ENCODE peak calls at places on chromosomes 3 and 15, in nine cellular contexts. One of them, this sample, is unnamed.

GRCh38 chr3:8972614-8973013 is 9.3 kb upstream of the RAD18 start:
- DNase-seq in esophagus muscularis mucosa: peak; percentile 82
- DNase-seq in A549: peak; percentile 40
- DNase-seq in uterus: no peak
- DNase-seq in lower leg skin: no peak
- DNase-seq in transverse colon: no peak
- DNase-seq in stomach: no peak
- DNase-seq in prostate gland: no peak
- DNase-seq in HCT116: no peak
- DNase-seq in this sample: peak; percentile 70

GRCh38 chr3:15556512-15556911 is 35.0 kb upstream of the COLQ start:
- DNase-seq in A549: no peak
- DNase-seq in transverse colon: no peak
- DNase-seq in prostate gland: no peak
- DNase-seq in uterus: no peak
- DNase-seq in stomach: no peak
- DNase-seq in HCT116: no peak
- DNase-seq in lower leg skin: no peak
- DNase-seq in esophagus muscularis mucosa: no peak
- DNase-seq in this sample: no peak

GRCh38 chr3:72258366-72258765 is 473.4 kb upstream of the PROK2 start:
- DNase-seq in HCT116: no peak
- DNase-seq in stomach: no peak
- DNase-seq in uterus: no peak
- DNase-seq in prostate gland: no peak
- DNase-seq in lower leg skin: no peak
- DNase-seq in A549: no peak
- DNase-seq in transverse colon: no peak
- DNase-seq in esophagus muscularis mucosa: no peak
- DNase-seq in this sample: no peak

GRCh38 chr3:12838179-12838965 is 3.0 kb downstream of the RPL32 start:
- DNase-seq in HCT116: no peak
- DNase-seq in stomach: no peak
- DNase-seq in prostate gland: no peak
- DNase-seq in esophagus muscularis mucosa: no peak
- DNase-seq in A549: no peak
- DNase-seq in lower leg skin: no peak
- DNase-seq in transverse colon: no peak
- DNase-seq in uterus: no peak
- DNase-seq in this sample: no peak

GRCh38 chr3:15327941-15328340 is 4.4 kb downstream of the SH3BP5 start:
- DNase-seq in uterus: peak; percentile 74
- DNase-seq in esophagus muscularis mucosa: no peak
- DNase-seq in transverse colon: peak; percentile 62
- DNase-seq in HCT116: no peak
- DNase-seq in stomach: no peak
- DNase-seq in A549: no peak
- DNase-seq in prostate gland: peak; percentile 45
- DNase-seq in lower leg skin: peak; percentile 92
- DNase-seq in this sample: no peak

GRCh38 chr3:158794936-158795518 is 6.8 kb upstream of the MFSD1 start:
- DNase-seq in lower leg skin: no peak
- DNase-seq in stomach: no peak
- DNase-seq in HCT116: peak; percentile 31
- DNase-seq in uterus: no peak
- DNase-seq in A549: peak; percentile 68
- DNase-seq in transverse colon: no peak
- DNase-seq in esophagus muscularis mucosa: no peak
- DNase-seq in prostate gland: no peak
- DNase-seq in this sample: peak; percentile 54

GRCh38 chr15:88131937-88132336 is 124.6 kb downstream of the NTRK3 start:
- DNase-seq in transverse colon: no peak
- DNase-seq in lower leg skin: no peak
- DNase-seq in uterus: no peak
- DNase-seq in prostate gland: no peak
- DNase-seq in stomach: no peak
- DNase-seq in esophagus muscularis mucosa: no peak
- DNase-seq in HCT116: no peak
- DNase-seq in A549: no peak
- DNase-seq in this sample: no peak

GRCh38 chr3:53821631-53822068 is 24.6 kb downstream of the CHDH start:
- DNase-seq in A549: no peak
- DNase-seq in lower leg skin: peak; percentile 79
- DNase-seq in prostate gland: no peak
- DNase-seq in HCT116: no peak
- DNase-seq in stomach: peak; percentile 29
- DNase-seq in transverse colon: no peak
- DNase-seq in uterus: no peak
- DNase-seq in esophagus muscularis mucosa: no peak
- DNase-seq in this sample: no peak

GRCh38 chr15:99387769-99388168 is 136.5 kb downstream of the LRRC28 start:
- DNase-seq in lower leg skin: no peak
- DNase-seq in uterus: no peak
- DNase-seq in A549: no peak
- DNase-seq in transverse colon: no peak
- DNase-seq in HCT116: no peak
- DNase-seq in stomach: no peak
- DNase-seq in esophagus muscularis mucosa: no peak
- DNase-seq in prostate gland: no peak
- DNase-seq in this sample: no peak

GRCh38 chr15:94306700-94307650 is 75.6 kb downstream of the MCTP2 start:
- DNase-seq in prostate gland: no peak
- DNase-seq in uterus: no peak
- DNase-seq in esophagus muscularis mucosa: no peak
- DNase-seq in HCT116: no peak
- DNase-seq in lower leg skin: no peak
- DNase-seq in transverse colon: no peak
- DNase-seq in stomach: no peak
- DNase-seq in A549: no peak
- DNase-seq in this sample: peak; percentile 77

GRCh38 chr15:45203182-45203581 is 15.4 kb upstream of the SHF start:
- DNase-seq in prostate gland: no peak
- DNase-seq in A549: no peak
- DNase-seq in uterus: no peak
- DNase-seq in lower leg skin: no peak
- DNase-seq in transverse colon: no peak
- DNase-seq in esophagus muscularis mucosa: no peak
- DNase-seq in HCT116: no peak
- DNase-seq in stomach: no peak
- DNase-seq in this sample: no peak

GRCh38 chr15:30882861-30883433 is 20.8 kb upstream of the FAN1 start:
- DNase-seq in HCT116: no peak
- DNase-seq in uterus: no peak
- DNase-seq in transverse colon: no peak
- DNase-seq in A549: no peak
- DNase-seq in lower leg skin: no peak
- DNase-seq in esophagus muscularis mucosa: no peak
- DNase-seq in prostate gland: no peak
- DNase-seq in stomach: no peak
- DNase-seq in this sample: no peak

GRCh38 chr3:48558446-48559134 is 2.0 kb upstream of the PFKFB4 start:
- DNase-seq in HCT116: no peak
- DNase-seq in esophagus muscularis mucosa: no peak
- DNase-seq in transverse colon: peak; percentile 43
- DNase-seq in A549: no peak
- DNase-seq in prostate gland: no peak
- DNase-seq in stomach: no peak
- DNase-seq in lower leg skin: peak; percentile 90
- DNase-seq in uterus: no peak
- DNase-seq in this sample: no peak

GRCh38 chr3:48561045-48561736 is 2.4 kb downstream of the UCN2 start:
- DNase-seq in uterus: peak; percentile 71
- DNase-seq in lower leg skin: no peak
- DNase-seq in esophagus muscularis mucosa: no peak
- DNase-seq in HCT116: no peak
- DNase-seq in prostate gland: no peak
- DNase-seq in A549: no peak
- DNase-seq in stomach: peak; percentile 45
- DNase-seq in transverse colon: peak; percentile 61
- DNase-seq in this sample: peak; percentile 47

GRCh38 chr3:48563382-48563918 is at the start of gene UCN2:
- DNase-seq in uterus: no peak
- DNase-seq in A549: no peak
- DNase-seq in lower leg skin: no peak
- DNase-seq in HCT116: no peak
- DNase-seq in esophagus muscularis mucosa: no peak
- DNase-seq in transverse colon: no peak
- DNase-seq in prostate gland: no peak
- DNase-seq in stomach: no peak
- DNase-seq in this sample: no peak

GRCh38 chr3:48562367-48563095 is 1.1 kb downstream of the UCN2 start:
- DNase-seq in prostate gland: no peak
- DNase-seq in HCT116: no peak
- DNase-seq in uterus: no peak
- DNase-seq in stomach: no peak
- DNase-seq in transverse colon: no peak
- DNase-seq in A549: no peak
- DNase-seq in esophagus muscularis mucosa: no peak
- DNase-seq in lower leg skin: no peak
- DNase-seq in this sample: no peak

GRCh38 chr3:48560648-48561018 is 2.9 kb downstream of the UCN2 start:
- DNase-seq in uterus: no peak
- DNase-seq in prostate gland: no peak
- DNase-seq in HCT116: no peak
- DNase-seq in esophagus muscularis mucosa: no peak
- DNase-seq in lower leg skin: no peak
- DNase-seq in transverse colon: no peak
- DNase-seq in A549: no peak
- DNase-seq in stomach: no peak
- DNase-seq in this sample: no peak
- TF ChIP-seq POLR2A in uterus: no peak
- TF ChIP-seq POLR2A in prostate gland: no peak
- TF ChIP-seq POLR2A in HCT116: no peak
- TF ChIP-seq POLR2A in esophagus muscularis mucosa: no peak
- TF ChIP-seq POLR2A in lower leg skin: no peak
- TF ChIP-seq POLR2A in transverse colon: no peak
- TF ChIP-seq POLR2A in A549: no peak
- TF ChIP-seq POLR2A in stomach: no peak
- TF ChIP-seq POLR2A in this sample: no peak

DNA sequence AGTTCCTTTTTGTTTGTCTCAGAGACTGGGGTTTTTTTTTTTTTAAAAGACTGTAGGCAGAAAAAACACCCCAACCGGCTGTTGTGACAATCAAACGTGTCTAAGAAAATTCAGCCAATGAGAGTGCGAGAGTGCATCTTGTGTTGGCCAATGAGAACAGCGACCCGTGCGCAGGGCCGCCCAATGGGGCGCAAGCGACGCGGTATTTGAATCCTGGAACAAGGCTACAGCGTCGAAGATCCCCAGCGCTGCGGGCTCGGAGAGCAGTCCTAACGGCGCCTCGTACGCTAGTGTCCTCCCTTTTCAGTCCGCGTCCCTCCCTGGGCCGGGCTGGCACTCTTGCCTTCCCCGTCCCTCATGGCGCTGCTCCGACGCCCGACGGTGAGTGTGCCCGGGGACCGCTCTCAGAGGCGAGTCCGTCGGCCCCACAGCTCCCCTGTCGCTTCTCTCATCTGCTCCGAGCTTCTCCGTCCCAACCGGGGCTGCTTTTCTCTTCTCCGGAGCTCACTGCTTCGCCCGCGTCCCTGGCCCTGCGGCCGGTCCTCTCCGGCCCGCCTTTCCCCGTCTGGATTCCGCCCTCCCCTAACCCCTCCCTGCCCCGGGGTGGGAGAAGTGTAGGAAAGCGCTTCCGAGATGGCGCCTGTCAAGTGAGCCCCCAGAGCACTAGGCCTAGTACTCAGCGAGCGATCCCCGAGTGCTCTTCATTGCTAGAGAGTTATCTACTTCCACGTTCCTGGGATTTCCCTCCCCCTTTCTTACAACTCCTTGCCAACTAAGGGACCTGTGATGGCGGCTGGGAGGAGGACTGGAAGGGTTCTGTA is at the start of gene CCNB2:
- DNase-seq in transverse colon: peak; percentile 86
- DNase-seq in A549: peak; percentile 96
- DNase-seq in stomach: peak; percentile 83
- DNase-seq in uterus: peak; percentile 77
- DNase-seq in prostate gland: peak; percentile 89
- DNase-seq in HCT116: peak; percentile 88
- DNase-seq in lower leg skin: peak; percentile 96
- DNase-seq in esophagus muscularis mucosa: peak; percentile 95
- DNase-seq in this sample: peak; percentile 97
- TF ChIP-seq POLR2A in transverse colon: no peak
- TF ChIP-seq POLR2A in A549: peak; percentile 71
- TF ChIP-seq POLR2A in stomach: no peak
- TF ChIP-seq POLR2A in uterus: no peak
- TF ChIP-seq POLR2A in prostate gland: peak; percentile 24
- TF ChIP-seq POLR2A in HCT116: peak; percentile 67
- TF ChIP-seq POLR2A in lower leg skin: no peak
- TF ChIP-seq POLR2A in esophagus muscularis mucosa: no peak
- TF ChIP-seq POLR2A in this sample: peak; percentile 97

DNA sequence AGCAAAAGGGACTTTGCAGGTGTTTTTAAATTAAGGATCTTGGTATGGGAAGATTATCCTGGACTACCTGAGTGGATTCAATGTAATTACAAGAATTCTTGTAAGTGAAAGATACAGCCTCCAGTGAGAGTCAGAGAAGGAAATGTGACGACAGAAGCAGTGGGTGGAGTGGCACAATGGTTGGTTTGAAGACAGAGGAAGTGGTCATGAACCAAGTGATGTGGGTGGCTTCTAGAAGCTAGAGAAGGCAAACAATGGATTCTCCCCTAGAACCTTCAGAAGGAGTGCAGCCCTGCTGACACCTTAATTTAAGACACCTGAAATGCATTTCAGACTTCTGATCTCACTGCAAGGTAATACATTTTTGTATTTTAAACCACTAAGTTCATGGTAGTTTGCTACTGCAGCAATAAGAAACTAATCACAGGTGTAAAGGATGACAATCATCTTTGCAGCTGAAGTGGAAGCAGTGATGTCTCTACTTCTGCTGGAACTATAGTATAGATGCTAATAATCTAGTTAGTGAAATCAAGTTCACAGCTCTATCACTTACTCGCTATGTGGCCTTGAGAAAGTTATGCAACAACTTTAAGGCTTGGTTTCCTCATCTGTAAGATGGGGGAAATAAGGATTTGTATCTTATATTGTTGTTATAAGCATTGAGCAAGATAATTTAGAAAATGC is 403.4 kb upstream of the SUCLG2 start:
- DNase-seq in lower leg skin: no peak
- DNase-seq in HCT116: no peak
- DNase-seq in stomach: no peak
- DNase-seq in prostate gland: no peak
- DNase-seq in esophagus muscularis mucosa: no peak
- DNase-seq in A549: no peak
- DNase-seq in transverse colon: no peak
- DNase-seq in uterus: no peak
- DNase-seq in this sample: no peak
- TF ChIP-seq POLR2A in lower leg skin: no peak
- TF ChIP-seq POLR2A in HCT116: no peak
- TF ChIP-seq POLR2A in stomach: no peak
- TF ChIP-seq POLR2A in prostate gland: no peak
- TF ChIP-seq POLR2A in esophagus muscularis mucosa: no peak
- TF ChIP-seq POLR2A in A549: no peak
- TF ChIP-seq POLR2A in transverse colon: no peak
- TF ChIP-seq POLR2A in uterus: no peak
- TF ChIP-seq POLR2A in this sample: no peak

DNA sequence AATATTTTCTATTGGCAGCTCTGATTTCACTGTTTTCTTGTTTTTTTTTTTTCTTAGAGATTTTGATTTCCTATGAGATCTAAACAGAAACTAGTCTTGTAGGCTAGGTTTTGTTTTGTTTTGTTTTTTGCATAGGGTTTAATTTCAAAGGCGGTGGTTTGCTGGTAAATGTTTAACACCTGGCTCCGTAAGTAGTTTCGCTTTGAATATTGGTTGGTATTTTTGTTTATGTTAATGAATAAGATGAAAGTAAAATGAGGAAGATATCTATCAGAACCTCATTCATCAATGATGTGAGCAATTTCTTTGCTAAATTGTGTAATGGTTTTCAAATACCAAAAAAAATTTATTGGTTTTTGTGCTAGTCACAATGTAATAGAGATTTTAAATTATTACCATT is 39.7 kb upstream of the TM4SF1 start:
- DNase-seq in stomach: no peak
- DNase-seq in prostate gland: no peak
- DNase-seq in A549: no peak
- DNase-seq in lower leg skin: no peak
- DNase-seq in uterus: no peak
- DNase-seq in HCT116: no peak
- DNase-seq in transverse colon: no peak
- DNase-seq in esophagus muscularis mucosa: no peak
- DNase-seq in this sample: no peak
- TF ChIP-seq POLR2A in stomach: no peak
- TF ChIP-seq POLR2A in prostate gland: no peak
- TF ChIP-seq POLR2A in A549: no peak
- TF ChIP-seq POLR2A in lower leg skin: no peak
- TF ChIP-seq POLR2A in uterus: no peak
- TF ChIP-seq POLR2A in HCT116: no peak
- TF ChIP-seq POLR2A in transverse colon: no peak
- TF ChIP-seq POLR2A in esophagus muscularis mucosa: no peak
- TF ChIP-seq POLR2A in this sample: no peak

This sample was measured in erythroblast.